ENCODE peak calls at places on chromosomes 12 and 14, in eight cellular contexts. One of them, this sample, is unnamed.

GRCh38 chr14:94008234-94008633 is 11.1 kb downstream of the CCDC197 start:
- DNase-seq in endothelial cell of umbilical vein: no peak
- DNase-seq in GM23338: no peak
- DNase-seq in Panc1: no peak
- DNase-seq in stomach: no peak
- DNase-seq in HepG2: no peak
- DNase-seq in transverse colon: no peak
- DNase-seq in HCT116: no peak
- DNase-seq in this sample: no peak

GRCh38 chr12:31363416-31363809 is 37.5 kb upstream of the SINHCAF start:
- DNase-seq in GM23338: no peak
- DNase-seq in endothelial cell of umbilical vein: no peak
- DNase-seq in stomach: no peak
- DNase-seq in HepG2: no peak
- DNase-seq in HCT116: no peak
- DNase-seq in Panc1: no peak
- DNase-seq in transverse colon: no peak
- DNase-seq in this sample: no peak

GRCh38 chr12:113601656-113602263 is 130.1 kb upstream of the LHX5 start:
- DNase-seq in stomach: no peak
- DNase-seq in transverse colon: no peak
- DNase-seq in HCT116: no peak
- DNase-seq in GM23338: peak; percentile 70
- DNase-seq in endothelial cell of umbilical vein: no peak
- DNase-seq in HepG2: no peak
- DNase-seq in Panc1: no peak
- DNase-seq in this sample: no peak

GRCh38 chr14:66143387-66144112 is 342.6 kb upstream of the CCDC196 start:
- DNase-seq in Panc1: no peak
- DNase-seq in GM23338: no peak
- DNase-seq in stomach: no peak
- DNase-seq in HCT116: no peak
- DNase-seq in HepG2: no peak
- DNase-seq in endothelial cell of umbilical vein: no peak
- DNase-seq in transverse colon: no peak
- DNase-seq in this sample: no peak

GRCh38 chr12:104535383-104535782 is 78.6 kb downstream of the CHST11 start:
- DNase-seq in stomach: no peak
- DNase-seq in GM23338: no peak
- DNase-seq in transverse colon: no peak
- DNase-seq in endothelial cell of umbilical vein: no peak
- DNase-seq in HepG2: no peak
- DNase-seq in Panc1: no peak
- DNase-seq in HCT116: no peak
- DNase-seq in this sample: no peak

GRCh38 chr14:98217530-98217929 is 1054.5 kb downstream of the BCL11B start:
- DNase-seq in Panc1: no peak
- DNase-seq in GM23338: no peak
- DNase-seq in HCT116: no peak
- DNase-seq in endothelial cell of umbilical vein: no peak
- DNase-seq in HepG2: no peak
- DNase-seq in stomach: no peak
- DNase-seq in transverse colon: no peak
- DNase-seq in this sample: peak; percentile 84

GRCh38 chr12:130484221-130484620 is 146.5 kb downstream of the PIWIL1 start:
- DNase-seq in HCT116: no peak
- DNase-seq in GM23338: no peak
- DNase-seq in endothelial cell of umbilical vein: no peak
- DNase-seq in Panc1: no peak
- DNase-seq in transverse colon: no peak
- DNase-seq in HepG2: no peak
- DNase-seq in stomach: no peak
- DNase-seq in this sample: no peak

GRCh38 chr12:46256942-46257341 is 11.9 kb downstream of the SLC38A1 start:
- DNase-seq in HepG2: no peak
- DNase-seq in endothelial cell of umbilical vein: no peak
- DNase-seq in Panc1: no peak
- DNase-seq in HCT116: no peak
- DNase-seq in stomach: no peak
- DNase-seq in transverse colon: no peak
- DNase-seq in GM23338: no peak
- DNase-seq in this sample: no peak

GRCh38 chr12:86777335-86777734 is 521.1 kb upstream of the MGAT4C start:
- DNase-seq in Panc1: no peak
- DNase-seq in GM23338: no peak
- DNase-seq in HepG2: no peak
- DNase-seq in transverse colon: no peak
- DNase-seq in HCT116: no peak
- DNase-seq in endothelial cell of umbilical vein: no peak
- DNase-seq in stomach: no peak
- DNase-seq in this sample: no peak

GRCh38 chr12:124233041-124233836 is 61.7 kb upstream of the RFLNA start:
- DNase-seq in stomach: peak; percentile 56
- DNase-seq in HepG2: no peak
- DNase-seq in HCT116: no peak
- DNase-seq in endothelial cell of umbilical vein: peak; percentile 82
- DNase-seq in Panc1: no peak
- DNase-seq in GM23338: no peak
- DNase-seq in transverse colon: no peak
- DNase-seq in this sample: no peak

GRCh38 chr12:2745655-2746054 is 49.1 kb upstream of the FKBP4 start:
- DNase-seq in stomach: no peak
- DNase-seq in Panc1: no peak
- DNase-seq in HepG2: no peak
- DNase-seq in GM23338: no peak
- DNase-seq in HCT116: no peak
- DNase-seq in endothelial cell of umbilical vein: no peak
- DNase-seq in transverse colon: no peak
- DNase-seq in this sample: no peak

GRCh38 chr12:54021432-54022013 is 6.7 kb upstream of the HOXC6 start:
- DNase-seq in transverse colon: no peak
- DNase-seq in HCT116: no peak
- DNase-seq in GM23338: peak; percentile 86
- DNase-seq in endothelial cell of umbilical vein: no peak
- DNase-seq in Panc1: no peak
- DNase-seq in stomach: no peak
- DNase-seq in HepG2: no peak
- DNase-seq in this sample: no peak
- H3K4me3 ChIP-seq in transverse colon: no peak overlapping the region
- H3K4me3 ChIP-seq in HCT116: no peak overlapping the region
- H3K4me3 ChIP-seq in GM23338: no peak overlapping the region
- H3K4me3 ChIP-seq in endothelial cell of umbilical vein: no peak overlapping the region
- H3K4me3 ChIP-seq in Panc1: peak overlapping the region; percentile 91
- H3K4me3 ChIP-seq in stomach: no peak overlapping the region
- H3K4me3 ChIP-seq in HepG2: no peak overlapping the region
- H3K4me3 ChIP-seq in this sample: no peak overlapping the region

DNA sequence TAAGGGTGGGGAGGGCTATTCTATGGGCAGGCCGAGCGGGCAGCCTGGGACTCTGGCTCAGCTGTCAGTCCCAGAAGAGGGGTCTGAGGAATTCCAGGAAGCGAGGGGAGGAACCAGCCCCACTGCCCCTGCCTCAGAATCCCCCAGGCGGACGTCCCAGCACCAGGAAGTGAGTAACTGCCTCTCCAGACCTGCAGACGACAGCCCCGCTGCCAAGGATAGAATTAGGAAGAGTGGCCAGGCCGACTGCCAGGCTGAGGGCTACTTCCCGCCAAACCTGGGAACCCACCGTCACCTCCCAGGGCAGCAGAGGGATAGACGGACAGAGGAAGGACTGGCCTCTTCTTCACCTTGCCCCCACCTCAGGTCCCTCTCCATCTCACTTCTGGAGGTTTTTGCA is 6.7 kb upstream of the BDKRB2 start:
- DNase-seq in endothelial cell of umbilical vein: peak; percentile 37
- DNase-seq in transverse colon: no peak
- DNase-seq in HepG2: no peak
- DNase-seq in stomach: no peak
- DNase-seq in Panc1: no peak
- DNase-seq in GM23338: no peak
- DNase-seq in HCT116: no peak
- DNase-seq in this sample: no peak
- TF ChIP-seq POLR2AphosphoS5 in endothelial cell of umbilical vein: no peak
- TF ChIP-seq POLR2AphosphoS5 in transverse colon: no peak
- TF ChIP-seq POLR2AphosphoS5 in HepG2: no peak
- TF ChIP-seq POLR2AphosphoS5 in stomach: no peak
- TF ChIP-seq POLR2AphosphoS5 in Panc1: no peak
- TF ChIP-seq POLR2AphosphoS5 in GM23338: no peak
- TF ChIP-seq POLR2AphosphoS5 in HCT116: no peak
- TF ChIP-seq POLR2AphosphoS5 in this sample: no peak

GRCh38 chr12:57190821-57191220 is 25.8 kb upstream of the NXPH4 start:
- DNase-seq in Panc1: no peak
- DNase-seq in endothelial cell of umbilical vein: no peak
- DNase-seq in HCT116: no peak
- DNase-seq in stomach: no peak
- DNase-seq in HepG2: no peak
- DNase-seq in transverse colon: no peak
- DNase-seq in GM23338: no peak
- DNase-seq in this sample: no peak

GRCh38 chr12:57191410-57191809 is 25.2 kb upstream of the NXPH4 start:
- DNase-seq in transverse colon: no peak
- DNase-seq in HCT116: no peak
- DNase-seq in HepG2: no peak
- DNase-seq in stomach: no peak
- DNase-seq in endothelial cell of umbilical vein: no peak
- DNase-seq in GM23338: no peak
- DNase-seq in Panc1: no peak
- DNase-seq in this sample: no peak

GRCh38 chr12:57193706-57194245 is 22.8 kb upstream of the NXPH4 start:
- DNase-seq in stomach: no peak
- DNase-seq in HCT116: no peak
- DNase-seq in endothelial cell of umbilical vein: no peak
- DNase-seq in Panc1: no peak
- DNase-seq in GM23338: no peak
- DNase-seq in transverse colon: no peak
- DNase-seq in HepG2: no peak
- DNase-seq in this sample: no peak

GRCh38 chr12:57194253-57194652 is 22.3 kb upstream of the NXPH4 start:
- DNase-seq in stomach: no peak
- DNase-seq in GM23338: no peak
- DNase-seq in endothelial cell of umbilical vein: no peak
- DNase-seq in HepG2: no peak
- DNase-seq in Panc1: no peak
- DNase-seq in HCT116: no peak
- DNase-seq in transverse colon: no peak
- DNase-seq in this sample: no peak

DNA sequence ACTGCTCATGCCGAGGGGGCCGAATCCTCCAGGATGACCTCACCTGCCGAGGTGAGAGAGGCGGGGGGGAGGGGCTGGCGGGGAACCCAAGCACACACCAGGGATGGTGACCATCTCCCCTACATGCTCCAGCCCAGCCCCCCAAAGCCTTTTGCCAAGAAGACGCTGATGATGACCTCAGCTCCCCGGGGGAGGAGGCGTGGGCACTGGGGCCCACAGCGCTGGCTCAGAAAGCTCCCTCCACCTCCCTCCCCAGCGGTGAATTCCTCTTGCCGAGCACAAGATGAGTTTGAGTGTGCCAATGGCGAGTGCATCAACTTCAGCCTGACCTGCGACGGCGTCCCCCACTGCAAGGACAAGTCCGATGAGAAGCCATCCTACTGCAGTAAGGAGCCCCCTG is 23.7 kb upstream of the NXPH4 start:
- DNase-seq in HepG2: no peak
- DNase-seq in HCT116: no peak
- DNase-seq in GM23338: no peak
- DNase-seq in stomach: no peak
- DNase-seq in Panc1: no peak
- DNase-seq in transverse colon: no peak
- DNase-seq in endothelial cell of umbilical vein: no peak
- DNase-seq in this sample: no peak
- H3K4me1 ChIP-seq in HepG2: no peaks in the 10 kb centered on the region
- H3K4me1 ChIP-seq in HCT116: no peaks in the 10 kb centered on the region
- H3K4me1 ChIP-seq in GM23338: no peaks in the 10 kb centered on the region
- H3K4me1 ChIP-seq in stomach: no peaks in the 10 kb centered on the region
- H3K4me1 ChIP-seq in Panc1: no peaks in the 10 kb centered on the region
- H3K4me1 ChIP-seq in transverse colon: no peaks in the 10 kb centered on the region
- H3K4me1 ChIP-seq in endothelial cell of umbilical vein: no peaks in the 10 kb centered on the region
- H3K4me1 ChIP-seq in this sample: peaks cover 9% of the 10 kb centered on the region

GRCh38 chr12:6963016-6963731 is 7.3 kb downstream of the PHB2 start:
- DNase-seq in stomach: peak; percentile 95
- DNase-seq in endothelial cell of umbilical vein: no peak
- DNase-seq in Panc1: no peak
- DNase-seq in transverse colon: peak; percentile 95
- DNase-seq in HepG2: no peak
- DNase-seq in GM23338: peak; percentile 95
- DNase-seq in HCT116: peak; percentile 89
- DNase-seq in this sample: no peak

GRCh38 chr12:6960291-6961277 is 9.4 kb downstream of the PTPN6 start:
- DNase-seq in GM23338: no peak
- DNase-seq in HepG2: no peak
- DNase-seq in endothelial cell of umbilical vein: no peak
- DNase-seq in HCT116: no peak
- DNase-seq in stomach: no peak
- DNase-seq in transverse colon: peak; percentile 58
- DNase-seq in Panc1: no peak
- DNase-seq in this sample: no peak

GRCh38 chr12:6962285-6963015 is 8.0 kb downstream of the PHB2 start:
- DNase-seq in GM23338: peak; percentile 58
- DNase-seq in HCT116: no peak
- DNase-seq in stomach: peak; percentile 86
- DNase-seq in transverse colon: peak; percentile 89
- DNase-seq in HepG2: no peak
- DNase-seq in Panc1: no peak
- DNase-seq in endothelial cell of umbilical vein: no peak
- DNase-seq in this sample: no peak

GRCh38 chr12:6961278-6961694 is 9.2 kb downstream of the PHB2 start:
- DNase-seq in HCT116: no peak
- DNase-seq in stomach: peak; percentile 76
- DNase-seq in endothelial cell of umbilical vein: no peak
- DNase-seq in HepG2: no peak
- DNase-seq in transverse colon: peak; percentile 83
- DNase-seq in GM23338: no peak
- DNase-seq in Panc1: no peak
- DNase-seq in this sample: no peak

GRCh38 chr12:6961695-6962284 is 8.7 kb downstream of the PHB2 start:
- DNase-seq in HCT116: peak; percentile 73
- DNase-seq in HepG2: peak; percentile 81
- DNase-seq in stomach: peak; percentile 75
- DNase-seq in endothelial cell of umbilical vein: peak; percentile 61
- DNase-seq in transverse colon: peak; percentile 85
- DNase-seq in GM23338: peak; percentile 91
- DNase-seq in Panc1: no peak
- DNase-seq in this sample: no peak
- H3K4me3 ChIP-seq in HCT116: peak overlapping the region; percentile 99
- H3K4me3 ChIP-seq in HepG2: peak overlapping the region; percentile 54
- H3K4me3 ChIP-seq in stomach: peak overlapping the region; percentile 47
- H3K4me3 ChIP-seq in endothelial cell of umbilical vein: no peak overlapping the region
- H3K4me3 ChIP-seq in transverse colon: peak overlapping the region; percentile 54
- H3K4me3 ChIP-seq in GM23338: peak overlapping the region; percentile 95
- H3K4me3 ChIP-seq in Panc1: no peak overlapping the region
- H3K4me3 ChIP-seq in this sample: peak overlapping the region; percentile 23

GRCh38 chr12:95630496-95630895 is 79.2 kb upstream of the USP44 start:
- DNase-seq in stomach: no peak
- DNase-seq in HepG2: no peak
- DNase-seq in HCT116: no peak
- DNase-seq in endothelial cell of umbilical vein: peak; percentile 47
- DNase-seq in GM23338: no peak
- DNase-seq in transverse colon: no peak
- DNase-seq in Panc1: no peak
- DNase-seq in this sample: no peak
- TF ChIP-seq POLR2AphosphoS5 in stomach: no peak
- TF ChIP-seq POLR2AphosphoS5 in HepG2: no peak
- TF ChIP-seq POLR2AphosphoS5 in HCT116: no peak
- TF ChIP-seq POLR2AphosphoS5 in endothelial cell of umbilical vein: no peak
- TF ChIP-seq POLR2AphosphoS5 in GM23338: no peak
- TF ChIP-seq POLR2AphosphoS5 in transverse colon: no peak
- TF ChIP-seq POLR2AphosphoS5 in Panc1: no peak
- TF ChIP-seq POLR2AphosphoS5 in this sample: no peak